ENCODE peak calls at places on chromosomes 3 and 15, in four cellular contexts. P is AG04450, M is GM12865, B is left ventricle myocardium inferior. L is an unnamed sample.
A peak's percentile ranks its signal among the peaks of the same experiment; 100 is the strongest.

GRCh38 chr15:82298520-82298919 is 35.9 kb downstream of the SAXO2 start:
- DNase-seq in P (no peak), M (peak; percentile 47), B (no peak), L (no peak)

GRCh38 chr15:85865070-85865684 is 70.5 kb upstream of the KLHL25 start:
- DNase-seq in P (no peak), M (peak; percentile 37), B (no peak), L (no peak)

GRCh38 chr15:77416954-77417353 is 3.0 kb downstream of the PEAK1 start:
- DNase-seq in P (no peak), M (no peak), B (no peak), L (no peak)

GRCh38 chr3:138854204-138854603 is 19.5 kb upstream of the PIK3CB start:
- DNase-seq in P (no peak), M (no peak), B (no peak), L (no peak)

GRCh38 chr3:47412842-47413520 is 32.2 kb downstream of the PTPN23 start:
- DNase-seq in P (no peak), M (no peak), B (no peak), L (no peak)

GRCh38 chr3:64214697-64215018 is 10.6 kb downstream of the PRICKLE2 start:
- DNase-seq in P (no peak), M (no peak), B (no peak), L (no peak)

GRCh38 chr15:60982249-60982932 is 246.7 kb downstream of the RORA start:
- DNase-seq in P (no peak), M (no peak), B (no peak), L (no peak)

GRCh38 chr15:51076898-51077564 is 17.7 kb downstream of the TNFAIP8L3 start:
- DNase-seq in P (no peak), M (peak; percentile 70), B (peak; percentile 52), L (no peak)

GRCh38 chr15:62934236-62934971 is 108.1 kb upstream of the TPM1 start:
- DNase-seq in P (no peak), M (peak; percentile 13), B (no peak), L (no peak)

GRCh38 chr15:67769468-67770097 is 55.7 kb upstream of the SKOR1 start:
- DNase-seq in P (no peak), M (no peak), B (no peak), L (no peak)

GRCh38 chr3:5707794-5708193 is 520.3 kb downstream of the EDEM1 start:
- DNase-seq in P (no peak), M (peak; percentile 51), B (no peak), L (no peak)

GRCh38 chr15:79089890-79090486 is 592 bp downstream of the RASGRF1 start:
- DNase-seq in P (no peak), M (no peak), B (no peak), L (no peak)

GRCh38 chr3:72395654-72396415 is 452.4 kb downstream of the SHQ1 start:
- DNase-seq in P (no peak), M (no peak), B (no peak), L (no peak)

GRCh38 chr3:6785726-6786125 is 75.2 kb upstream of the GRM7 start:
- DNase-seq in P (no peak), M (no peak), B (no peak), L (no peak)

GRCh38 chr3:169542347-169542751 is 121.2 kb downstream of the MECOM start:
- DNase-seq in P (no peak), M (no peak), B (no peak), L (no peak)

GRCh38 chr3:142000341-142000870 is 124.0 kb downstream of the ATP1B3 start:
- DNase-seq in P (no peak), M (no peak), B (no peak), L (no peak)

GRCh38 chr15:67175643-67176071 is 78.8 kb downstream of the AAGAB start:
- DNase-seq in P (no peak), M (peak; percentile 74), B (no peak), L (no peak)

GRCh38 chr3:141011511-141012262 is 39.5 kb upstream of the SPSB4 start:
- DNase-seq in P (peak; percentile 20), M (peak; percentile 67), B (peak; percentile 82), L (peak; percentile 43)

GRCh38 chr15:79896131-79896633 is 632 bp downstream of the MTHFS start:
- DNase-seq in P (no peak), M (no peak), B (no peak), L (no peak)

GRCh38 chr15:44092221-44092620 is 102.8 kb downstream of the FRMD5 start:
- DNase-seq in P (no peak), M (no peak), B (no peak), L (no peak)

GRCh38 chr3:163056874-163057497 is 1560.4 kb downstream of the OTOL1 start:
- DNase-seq in P (peak; percentile 2), M (peak; percentile 50), B (no peak), L (no peak)

GRCh38 chr15:74978503-74978902 is 16.9 kb upstream of the SCAMP5 start:
- DNase-seq in P (no peak), M (no peak), B (no peak), L (no peak)

GRCh38 chr3:24586920-24587319 is 92.3 kb upstream of the THRB start:
- DNase-seq in P (no peak), M (no peak), B (no peak), L (no peak)
- H3K4me3 ChIP-seq in P (no peak overlapping the region), M (no peak overlapping the region), B (no peak overlapping the region), L (no peak overlapping the region)

GRCh38 chr3:52870471-52870870 is 26.9 kb downstream of the STIMATE start:
- DNase-seq in P (no peak), M (no peak), B (no peak), L (no peak)
- H3K4me3 ChIP-seq in P (no peak overlapping the region), M (no peak overlapping the region), B (no peak overlapping the region), L (no peak overlapping the region)

GRCh38 chr3:147380271-147380995 is 25.9 kb downstream of the ZIC4 start:
- DNase-seq in P (no peak), M (no peak), B (no peak), L (no peak)
- H3K4me3 ChIP-seq in P (no peak overlapping the region), M (no peak overlapping the region), B (no peak overlapping the region), L (no peak overlapping the region)

GRCh38 chr3:150723946-150724345 is 20.2 kb upstream of the ERICH6 start:
- DNase-seq in P (no peak), M (no peak), B (no peak), L (no peak)

GRCh38 chr3:150720444-150720843 is 16.7 kb upstream of the ERICH6 start:
- DNase-seq in P (no peak), M (no peak), B (no peak), L (no peak)

GRCh38 chr3:150725548-150725947 is 21.8 kb upstream of the ERICH6 start:
- DNase-seq in P (no peak), M (no peak), B (no peak), L (no peak)

GRCh38 chr3:150722267-150722666 is 18.5 kb upstream of the ERICH6 start:
- DNase-seq in P (no peak), M (no peak), B (no peak), L (no peak)

DNA sequence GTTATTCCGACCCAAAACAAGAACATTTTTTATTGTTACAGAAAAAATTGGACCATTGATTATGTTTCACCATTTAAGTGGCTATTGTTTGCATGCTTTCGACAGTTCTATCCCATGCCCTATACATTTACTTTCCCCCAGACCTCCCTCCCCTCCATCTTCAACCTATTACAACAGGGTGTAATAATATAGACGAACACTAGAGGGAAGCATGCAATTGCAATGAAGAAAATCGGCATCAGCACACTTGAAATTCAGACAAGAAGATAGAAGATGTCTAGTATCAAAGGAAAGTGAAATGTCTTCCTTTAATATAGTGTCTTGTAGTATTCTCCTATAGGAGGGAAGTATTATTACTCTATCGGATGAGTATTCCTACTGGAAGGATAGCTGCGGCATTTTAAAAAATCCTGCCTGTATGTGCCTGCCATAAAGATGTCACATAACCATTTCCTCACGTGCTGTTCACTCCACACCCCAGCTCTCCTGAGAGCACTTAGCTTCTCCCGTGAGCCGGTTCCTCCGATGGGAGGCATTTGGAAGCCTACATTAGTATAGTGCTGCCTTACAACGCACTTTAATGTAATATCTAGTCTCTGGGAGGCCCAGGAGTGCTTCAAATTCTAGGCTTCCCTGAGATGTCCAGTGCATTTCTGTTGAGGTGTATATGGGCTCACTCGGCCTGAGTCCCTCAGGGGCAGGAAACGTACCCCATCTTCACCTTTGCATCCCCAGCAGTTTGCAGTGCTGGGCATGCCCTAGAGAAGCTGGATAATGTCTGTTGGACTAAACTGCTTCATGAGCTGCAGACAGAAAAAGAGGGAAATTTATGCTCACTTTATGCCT is 17.8 kb upstream of the ERICH6 start:
- DNase-seq in P (peak; percentile 36), M (peak; percentile 78), B (no peak), L (no peak)
- H3K4me3 ChIP-seq in P (no peak overlapping the region), M (no peak overlapping the region), B (peak overlapping the region; percentile 17), L (no peak overlapping the region)

GRCh38 chr3:57152150-57152549 is 13.0 kb downstream of the IL17RD start:
- DNase-seq in P (no peak), M (no peak), B (peak; percentile 33), L (no peak)
- H3K4me3 ChIP-seq in P (no peak overlapping the region), M (no peak overlapping the region), B (peak overlapping the region; percentile 33), L (no peak overlapping the region)

L was measured in skeletal muscle cell.